ENCODE peak calls at places on chromosomes 16 and 17, in seven cellular contexts. T is renal cortical epithelial cell; H is HT1080; R is Jurkat, Clone E6-1; K is cardiac fibroblast; D is posterior vena cava; W is NCI-H1436 treated with DMSO at 0.1 percent for 48 hours. J is an unnamed sample.
A peak's percentile ranks its signal among the peaks of the same experiment; 100 is the strongest.

GRCh38 chr16:9943121-9943520 is 239.1 kb downstream of the GRIN2A start:
- DNase-seq in R (no peak), H (no peak), K (no peak), T (no peak), W (no peak), D (no peak), J (no peak)

GRCh38 chr16:5502467-5502869 is 404.9 kb upstream of the EEF2KMT start:
- DNase-seq in D (no peak), H (no peak), R (peak; percentile 9), K (no peak), T (no peak), W (no peak), J (peak; percentile 45)

GRCh38 chr16:90084215-90084614 is 7.1 kb upstream of the PRDM7 start:
- DNase-seq in W (no peak), T (no peak), K (no peak), H (no peak), D (no peak), R (no peak), J (no peak)

GRCh38 chr16:67269766-67270165 is 9.6 kb upstream of the PLEKHG4 start:
- DNase-seq in R (no peak), T (peak; percentile 69), D (peak; percentile 83), H (peak; percentile 91), K (peak; percentile 63), W (no peak), J (peak; percentile 93)

GRCh38 chr17:80923211-80924110 is 68.2 kb upstream of the CHMP6 start:
- DNase-seq in K (no peak), D (peak; percentile 79), T (no peak), H (no peak), R (no peak), W (no peak), J (no peak)

GRCh38 chr17:72677714-72678390 is 414.6 kb downstream of the SLC39A11 start:
- DNase-seq in R (no peak), K (peak; percentile 80), W (no peak), D (peak; percentile 34), H (peak; percentile 70), T (peak; percentile 74), J (peak; percentile 89)

GRCh38 chr16:70470927-70471341 is 16.5 kb downstream of the FCSK start:
- DNase-seq in D (no peak), H (no peak), T (no peak), R (no peak), K (peak; percentile 20), W (no peak), J (peak; percentile 66)

GRCh38 chr16:19980866-19981265 is 92.8 kb downstream of the GPR139 start:
- DNase-seq in K (peak; percentile 2), T (peak; percentile 6), D (no peak), R (peak; percentile 3), H (peak; percentile 7), W (no peak), J (peak; percentile 31)

GRCh38 chr16:3654249-3654991 is at the start of gene DNASE1:
- DNase-seq in R (peak; percentile 38), T (peak; percentile 43), H (peak; percentile 62), D (peak; percentile 83), W (no peak), K (peak; percentile 75), J (peak; percentile 62)

GRCh38 chr16:74760007-74760767 is 14.4 kb downstream of the FA2H start:
- DNase-seq in H (peak; percentile 81), W (no peak), R (peak; percentile 50), K (peak; percentile 7), D (peak; percentile 22), T (peak; percentile 94), J (no peak)

GRCh38 chr17:79012563-79013134 is 3.1 kb upstream of the CANT1 start:
- DNase-seq in R (no peak), D (no peak), H (no peak), K (no peak), W (no peak), T (no peak), J (no peak)

GRCh38 chr16:57352636-57353047 is 5.9 kb upstream of the CCL22 start:
- DNase-seq in H (no peak), D (no peak), T (no peak), W (no peak), R (no peak), K (no peak), J (no peak)

GRCh38 chr17:80478487-80479245 is 2.3 kb upstream of the NPTX1 start:
- DNase-seq in K (no peak), H (no peak), R (no peak), W (no peak), T (no peak), D (no peak), J (no peak)

GRCh38 chr16:17377360-17378324 is 93.1 kb downstream of the XYLT1 start:
- DNase-seq in H (no peak), W (no peak), D (peak; percentile 53), R (no peak), K (no peak), T (no peak), J (no peak)